ENCODE peak calls at places on chromosomes 12 and 14, in ten cellular contexts. X is heart right ventricle; Z is left cardiac atrium; C is H9; Q is NCI-H1092; O is skeletal muscle cell; K is stimulated activated CD4-positive, alpha-beta T cell treated with anti-CD3 and anti-CD28 coated beads, Interleukin-15, amount 100 ng/mL, for 1 hour; M is stimulated activated CD8-positive, alpha-beta memory T cell treated with anti-CD3 and anti-CD28 coated beads, Interleukin-15, amount 100 ng/mL, for 1 hour; B is CD4-positive, alpha-beta memory T cell; A is NCI-H69. I is an unnamed sample.

GRCh38 chr12:68451261-68452091 is 119.3 kb upstream of the MDM1 start:
- DNase-seq in X (peak; percentile 19), Z (peak; percentile 39), C (no peak), Q (peak; percentile 8), O (peak; percentile 58), K (peak; percentile 2), M (no peak), B (peak; percentile 24), A (peak; percentile 47), I (peak; percentile 32)

GRCh38 chr12:64451687-64452558 is at the start of gene TBK1:
- DNase-seq in X (peak; percentile 84), Z (peak; percentile 92), C (peak; percentile 95), Q (peak; percentile 60), O (peak; percentile 56), K (peak; percentile 53), M (peak; percentile 32), B (peak; percentile 42), A (peak; percentile 98), I (peak; percentile 46)

GRCh38 chr12:93502802-93503623 is 35.7 kb downstream of the MRPL42 start:
- DNase-seq in X (peak; percentile 46), Z (no peak), C (no peak), Q (no peak), O (no peak), K (peak; percentile 12), M (peak; percentile 50), B (peak; percentile 60), A (peak; percentile 57), I (peak; percentile 53)

GRCh38 chr12:70849265-70849960 is 71.1 kb downstream of the PTPRR start:
- DNase-seq in X (no peak), Z (no peak), C (no peak), Q (no peak), O (peak; percentile 81), K (no peak), M (no peak), B (no peak), A (peak; percentile 1), I (no peak)

GRCh38 chr12:30515351-30515750 is 180.3 kb downstream of the IPO8 start:
- DNase-seq in X (no peak), Z (no peak), C (no peak), Q (peak; percentile 4), O (no peak), K (no peak), M (no peak), B (no peak), A (peak; percentile 63), I (no peak)

GRCh38 chr12:65685514-65685913 is 138.8 kb upstream of the HMGA2 start:
- DNase-seq in X (no peak), Z (no peak), C (no peak), Q (no peak), O (no peak), K (no peak), M (no peak), B (no peak), A (no peak), I (no peak)

GRCh38 chr12:85527192-85527591 is 247.2 kb downstream of the ALX1 start:
- DNase-seq in X (no peak), Z (no peak), C (no peak), Q (no peak), O (no peak), K (no peak), M (no peak), B (no peak), A (no peak), I (no peak)

GRCh38 chr14:29706700-29707099 is 220.9 kb downstream of the PRKD1 start:
- DNase-seq in X (no peak), Z (no peak), C (no peak), Q (no peak), O (no peak), K (no peak), M (no peak), B (no peak), A (no peak), I (no peak)

GRCh38 chr14:71107921-71108320 is 200.7 kb downstream of the PCNX1 start:
- DNase-seq in X (no peak), Z (no peak), C (no peak), Q (no peak), O (no peak), K (no peak), M (no peak), B (no peak), A (no peak), I (no peak)

GRCh38 chr12:129202109-129202814 is 349.0 kb downstream of the GLT1D1 start:
- DNase-seq in X (no peak), Z (no peak), C (no peak), Q (no peak), O (no peak), K (no peak), M (no peak), B (no peak), A (no peak), I (no peak)

GRCh38 chr12:96500686-96501085 is 11.3 kb downstream of the CFAP54 start:
- DNase-seq in X (no peak), Z (no peak), C (no peak), Q (no peak), O (no peak), K (no peak), M (no peak), B (no peak), A (peak; percentile 50), I (no peak)

GRCh38 chr12:49342914-49343731 is 3.6 kb upstream of the DNAJC22 start:
- DNase-seq in X (no peak), Z (peak; percentile 38), C (peak; percentile 57), Q (no peak), O (no peak), K (no peak), M (no peak), B (no peak), A (peak; percentile 84), I (no peak)

GRCh38 chr12:46918631-46919030 is 92.8 kb upstream of the SLC38A4 start:
- DNase-seq in X (no peak), Z (no peak), C (no peak), Q (no peak), O (no peak), K (no peak), M (no peak), B (no peak), A (no peak), I (no peak)

GRCh38 chr14:21267431-21267845 is 1.8 kb downstream of the HNRNPC start:
- DNase-seq in X (no peak), Z (no peak), C (no peak), Q (no peak), O (no peak), K (no peak), M (no peak), B (no peak), A (no peak), I (no peak)

GRCh38 chr14:101195309-101195724 is 291.8 kb upstream of the RTL1 start:
- DNase-seq in X (no peak), Z (no peak), C (peak; percentile 13), Q (no peak), O (no peak), K (no peak), M (no peak), B (no peak), A (no peak), I (no peak)

GRCh38 chr12:103858953-103859601 is 18.0 kb upstream of the NT5DC3 start:
- DNase-seq in X (peak; percentile 32), Z (peak; percentile 34), C (no peak), Q (no peak), O (peak; percentile 93), K (no peak), M (no peak), B (no peak), A (no peak), I (no peak)

GRCh38 chr12:94134226-94134795 is 14.1 kb upstream of the PLXNC1 start:
- DNase-seq in X (peak; percentile 21), Z (no peak), C (no peak), Q (peak; percentile 7), O (no peak), K (no peak), M (no peak), B (peak; percentile 49), A (peak; percentile 75), I (peak; percentile 49)

GRCh38 chr14:101839236-101839635 is 77.7 kb downstream of the PPP2R5C start:
- DNase-seq in X (no peak), Z (no peak), C (no peak), Q (no peak), O (no peak), K (no peak), M (no peak), B (peak; percentile 49), A (peak; percentile 74), I (peak; percentile 52)

GRCh38 chr12:19404232-19404880 is 34.9 kb upstream of the AEBP2 start:
- DNase-seq in X (no peak), Z (no peak), C (no peak), Q (no peak), O (no peak), K (no peak), M (no peak), B (peak; percentile 4), A (no peak), I (peak; percentile 8)

GRCh38 chr12:131386781-131387180 is 324.1 kb upstream of the SFSWAP start:
- DNase-seq in X (no peak), Z (no peak), C (no peak), Q (no peak), O (no peak), K (no peak), M (no peak), B (no peak), A (no peak), I (no peak)